ENCODE peak calls at places on chromosomes 16 and 17, in six cellular contexts. P is OCI-LY7; E is H9; D is tibial nerve; Y is effector memory CD4-positive, alpha-beta T cell; J is colonic mucosa. M is an unnamed sample. For H3K4me1, the result is how much of the 10 kb centered on the place peaks cover.

GRCh38 chr16:11674001-11674817 is 6.0 kb downstream of the SNN start:
- DNase-seq in D (no peak), Y (no peak), J (no peak), P (no peak), E (no peak), M (peak)

GRCh38 chr17:35742896-35743477 is 10.1 kb downstream of the GAS2L2 start:
- DNase-seq in D (no peak), P (no peak), E (no peak), J (no peak), Y (no peak), M (no peak)

GRCh38 chr16:50531359-50531758 is 16.8 kb upstream of the NKD1 start:
- DNase-seq in E (peak), J (no peak), Y (no peak), D (no peak), P (no peak), M (no peak)

GRCh38 chr17:67049025-67049739 is 4.8 kb downstream of the CACNG1 start:
- DNase-seq in Y (no peak), E (no peak), P (no peak), J (no peak), D (no peak), M (no peak)

GRCh38 chr16:8621572-8622314 is at the start of gene METTL22:
- DNase-seq in P (peak), J (peak), D (peak), E (peak), Y (peak), M (peak)

GRCh38 chr17:61632826-61633225 is 41.8 kb upstream of the NACA2 start:
- DNase-seq in P (no peak), J (no peak), E (no peak), Y (no peak), D (no peak), M (no peak)

GRCh38 chr16:15777533-15778203 is 79.2 kb downstream of the MYH11 start:
- DNase-seq in Y (no peak), J (no peak), P (peak), E (peak), D (no peak), M (no peak)

GRCh38 chr16:906296-906695 is 64.5 kb downstream of the LMF1 start:
- DNase-seq in P (no peak), J (no peak), D (no peak), E (no peak), Y (no peak), M (no peak)

GRCh38 chr16:73092236-73092781 is 44.4 kb upstream of the ZFHX3 start:
- DNase-seq in E (no peak), P (no peak), J (no peak), Y (no peak), D (no peak), M (no peak)

GRCh38 chr17:17060001-17060929 is 18.0 kb downstream of the MPRIP start:
- DNase-seq in Y (no peak), P (no peak), J (no peak), E (peak), D (no peak), M (peak)

GRCh38 chr17:68418876-68419275 is 38.4 kb downstream of the WIPI1 start:
- DNase-seq in Y (no peak), J (no peak), E (no peak), D (no peak), P (no peak), M (no peak)

GRCh38 chr17:74744714-74745547 is 3.5 kb upstream of the NHERF1 start:
- DNase-seq in J (peak), P (peak), D (peak), E (peak), Y (peak), M (peak)

GRCh38 chr16:50996166-50996565 is 154.9 kb downstream of the SALL1 start:
- DNase-seq in Y (no peak), J (no peak), E (peak), D (no peak), P (no peak), M (no peak)

DNA sequence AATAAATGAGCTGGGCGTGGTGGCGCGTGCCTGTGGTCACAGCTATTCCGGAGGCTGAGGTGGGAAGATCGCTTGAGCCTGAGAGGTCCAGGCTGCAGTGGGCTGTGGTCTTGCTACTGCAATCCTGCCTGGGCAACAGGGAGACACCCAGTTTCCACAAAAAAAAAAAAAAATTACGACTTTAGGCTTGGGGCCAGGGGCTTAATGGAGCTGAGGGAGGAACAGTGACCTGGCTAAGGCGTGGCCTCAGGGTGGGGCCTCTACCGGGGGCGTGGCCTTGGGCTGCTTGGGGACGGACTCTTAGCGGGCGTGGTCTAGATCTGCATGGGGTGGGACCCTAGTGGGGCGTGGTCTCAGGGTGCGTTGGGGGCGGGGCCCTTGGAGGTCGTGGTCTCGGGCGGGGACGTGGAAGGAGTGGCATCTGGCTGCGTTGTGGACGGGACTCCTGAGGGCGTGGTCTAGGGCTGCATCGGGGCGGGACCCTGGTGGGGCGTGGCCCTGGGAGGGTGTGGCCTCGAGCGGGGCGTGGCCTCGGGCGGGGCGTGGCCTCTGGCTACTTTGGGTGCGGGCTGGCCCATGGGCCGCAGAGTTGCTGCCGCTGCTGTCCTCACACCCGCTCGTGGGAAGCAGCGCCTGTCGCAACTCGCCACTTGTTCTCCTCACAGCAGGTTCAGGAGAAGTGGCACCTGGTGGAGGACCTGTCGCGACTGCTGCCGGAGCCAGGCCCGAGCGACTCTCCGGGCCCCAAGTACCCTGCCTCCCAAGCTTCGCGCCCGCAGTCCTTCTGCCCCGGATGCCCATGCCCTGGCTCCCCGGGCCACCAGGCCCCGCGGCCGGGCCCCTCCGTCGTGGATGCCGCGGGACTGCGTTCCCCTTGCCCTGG is 5.8 kb upstream of the C17orf99 start:
- DNase-seq in Y (peak), P (peak), J (peak), D (peak), E (peak), M (peak)
- H3K4me1 ChIP-seq in Y (under half), P (under half), J (under half), D (under half), E (under half), M (under half)

GRCh38 chr17:79835953-79836951 is 3.0 kb downstream of the CBX4 start:
- DNase-seq in P (peak), D (no peak), E (peak), J (peak), Y (no peak), M (no peak)
- H3K4me1 ChIP-seq in P (under half), D (under half), E (under half), J (under half), Y (half or more), M (under half)

DNA sequence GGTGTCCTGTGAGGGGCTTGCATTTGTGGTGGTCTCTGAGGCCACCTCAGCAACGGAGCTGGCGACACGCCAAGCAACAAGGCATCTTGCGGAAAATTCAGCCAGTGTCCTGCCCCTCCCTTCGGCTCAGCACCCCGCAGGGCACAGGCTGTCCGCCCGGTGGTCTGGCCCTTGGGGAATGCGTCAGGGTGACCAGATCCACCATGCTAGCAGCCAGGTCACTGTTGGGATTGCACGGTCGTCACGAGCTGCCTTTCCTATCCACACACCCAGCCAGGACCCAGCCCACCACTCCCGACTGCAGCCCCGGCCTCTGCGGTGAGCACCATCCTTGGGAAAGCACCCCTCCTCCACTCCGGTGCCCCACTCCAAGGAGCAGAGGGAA is 221.2 kb downstream of the NTN1 start:
- DNase-seq in D (no peak), P (no peak), J (no peak), E (no peak), Y (no peak), M (no peak)
- H3K4me1 ChIP-seq in D (under half), P (under half), J (under half), E (under half), Y (under half), M (under half)

GRCh38 chr17:75849304-75849695 is 5.1 kb upstream of the UNC13D start:
- DNase-seq in P (no peak), D (no peak), J (no peak), E (no peak), Y (no peak), M (no peak)
- H3K4me1 ChIP-seq in P (under half), D (under half), J (under half), E (under half), Y (under half), M (half or more)

GRCh38 chr17:82348434-82348833 is 10.6 kb upstream of the TEX19 start:
- DNase-seq in J (no peak), E (no peak), Y (no peak), P (no peak), D (no peak), M (no peak)
- H3K4me1 ChIP-seq in J (under half), E (under half), Y (under half), P (half or more), D (under half), M (under half)